ENCODE peak calls at places on chromosomes 2 and 18, in ten cellular contexts. K is psoas muscle, W is ascending aorta, U is A549, V is lower lobe of right lung, H is pancreas, Z is right lobe of liver, E is body of pancreas, D is GM23338, T is fibroblast of lung. A is an unnamed sample. For H3K4me1, the result is how much of the 10 kb centered on the place peaks cover.

GRCh38 chr2:28449489-28450395 is 46.1 kb upstream of the PLB1 start:
- DNase-seq in T (no peak), U (no peak), E (no peak), H (no peak), D (peak), W (peak), Z (no peak), V (no peak), K (no peak), A (peak)

GRCh38 chr2:88281302-88282217 is 111.4 kb downstream of the THNSL2 start:
- DNase-seq in H (peak), D (no peak), Z (no peak), T (no peak), E (no peak), U (no peak), K (no peak), V (no peak), W (no peak), A (no peak)

GRCh38 chr2:166314022-166314759 is 61.6 kb downstream of the SCN9A start:
- DNase-seq in U (no peak), H (no peak), V (no peak), T (peak), W (no peak), K (no peak), E (no peak), D (no peak), Z (no peak), A (no peak)

GRCh38 chr2:233414777-233415570 is 60.7 kb downstream of the DGKD start:
- DNase-seq in U (no peak), D (no peak), W (peak), H (no peak), K (peak), V (no peak), Z (no peak), E (peak), T (peak), A (no peak)

GRCh38 chr18:76803814-76804213 is 18.5 kb upstream of the ZNF236 start:
- DNase-seq in U (peak), V (no peak), E (peak), K (no peak), H (peak), Z (no peak), W (no peak), D (peak), T (peak), A (peak)

GRCh38 chr2:183543731-183544130 is 419.5 kb downstream of the NUP35 start:
- DNase-seq in W (no peak), D (peak), V (no peak), E (no peak), T (no peak), U (no peak), H (no peak), Z (no peak), K (no peak), A (no peak)

GRCh38 chr18:48676756-48677368 is 138.0 kb downstream of the CTIF start:
- DNase-seq in H (peak), Z (peak), D (peak), W (peak), V (peak), T (peak), E (peak), K (peak), U (peak), A (peak)

GRCh38 chr2:241635756-241636155 is 1.2 kb downstream of the THAP4 start:
- DNase-seq in T (peak), Z (no peak), V (no peak), E (no peak), W (no peak), K (no peak), H (no peak), D (no peak), U (peak), A (no peak)

GRCh38 chr2:222722327-222722946 is 51.0 kb downstream of the MOGAT1 start:
- DNase-seq in W (no peak), D (no peak), H (no peak), Z (no peak), T (peak), E (no peak), U (no peak), V (no peak), K (no peak), A (peak)

GRCh38 chr2:237235383-237236095 is 149.8 kb downstream of the COPS8 start:
- DNase-seq in T (peak), H (peak), W (no peak), K (peak), U (no peak), V (no peak), Z (peak), D (no peak), E (peak), A (peak)

GRCh38 chr2:75012080-75012479 is 53.6 kb downstream of the POLE4 start:
- DNase-seq in W (no peak), V (no peak), T (no peak), H (no peak), U (no peak), D (no peak), Z (no peak), K (no peak), E (no peak), A (no peak)

GRCh38 chr2:54083440-54083839 is 32.0 kb upstream of the ACYP2 start:
- DNase-seq in E (no peak), Z (no peak), T (no peak), K (no peak), V (no peak), D (no peak), H (no peak), W (no peak), U (no peak), A (no peak)

GRCh38 chr18:69945220-69946114 is 2.2 kb downstream of the CD226 start:
- DNase-seq in D (no peak), U (no peak), H (no peak), T (no peak), Z (no peak), K (no peak), V (no peak), W (no peak), E (no peak), A (no peak)

GRCh38 chr2:102753563-102754159 is 8.2 kb upstream of the TMEM182 start:
- DNase-seq in E (peak), U (peak), H (no peak), D (peak), W (no peak), T (peak), K (no peak), Z (no peak), V (no peak), A (peak)

GRCh38 chr2:26349690-26350089 is 3.1 kb upstream of the ADGRF3 start:
- DNase-seq in K (no peak), H (no peak), D (no peak), E (no peak), T (no peak), V (no peak), U (no peak), W (no peak), Z (no peak), A (no peak)

DNA sequence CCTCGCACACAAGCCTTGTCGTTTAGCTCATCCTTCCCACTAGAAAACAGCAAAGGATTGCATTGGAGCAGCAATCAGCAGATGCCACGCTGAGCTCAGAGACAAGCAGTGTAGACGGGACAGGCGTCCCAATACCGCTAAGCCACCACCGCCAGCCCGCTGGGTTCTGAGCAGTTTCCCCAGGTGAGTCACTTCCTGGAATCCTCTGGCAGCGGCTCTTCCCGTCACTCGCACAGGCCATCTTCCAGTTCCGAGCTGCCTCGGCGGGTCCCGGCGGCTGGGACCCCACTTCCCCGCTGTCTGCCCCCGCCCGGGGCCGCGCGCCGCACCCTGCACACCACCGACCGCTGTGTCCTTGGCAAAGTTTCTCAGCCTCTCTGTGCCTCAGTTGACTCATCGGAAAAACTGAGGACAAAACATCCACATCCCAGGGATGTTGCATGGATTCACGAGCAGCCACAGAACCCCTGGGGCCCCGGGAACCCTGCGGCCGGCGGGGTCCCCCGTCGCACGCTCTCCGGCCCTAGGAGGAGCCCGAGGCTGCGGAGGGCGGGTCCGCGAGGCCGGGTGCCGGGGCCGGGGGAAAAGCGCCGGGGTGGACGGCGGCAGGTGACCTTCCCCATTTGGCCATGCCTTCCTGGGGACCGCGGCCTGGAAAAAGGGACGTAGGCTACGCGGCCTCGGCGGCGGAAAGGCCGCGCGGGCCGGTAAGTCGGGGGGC is 576 bp downstream of the KDSR start:
- DNase-seq in D (peak), T (peak), H (peak), Z (peak), W (peak), V (peak), U (peak), K (peak), E (peak), A (peak)
- H3K4me3 ChIP-seq in D (peak), T (peak), H (peak), Z (peak), W (peak), V (peak), U (peak), K (peak), E (peak), A (peak)

DNA sequence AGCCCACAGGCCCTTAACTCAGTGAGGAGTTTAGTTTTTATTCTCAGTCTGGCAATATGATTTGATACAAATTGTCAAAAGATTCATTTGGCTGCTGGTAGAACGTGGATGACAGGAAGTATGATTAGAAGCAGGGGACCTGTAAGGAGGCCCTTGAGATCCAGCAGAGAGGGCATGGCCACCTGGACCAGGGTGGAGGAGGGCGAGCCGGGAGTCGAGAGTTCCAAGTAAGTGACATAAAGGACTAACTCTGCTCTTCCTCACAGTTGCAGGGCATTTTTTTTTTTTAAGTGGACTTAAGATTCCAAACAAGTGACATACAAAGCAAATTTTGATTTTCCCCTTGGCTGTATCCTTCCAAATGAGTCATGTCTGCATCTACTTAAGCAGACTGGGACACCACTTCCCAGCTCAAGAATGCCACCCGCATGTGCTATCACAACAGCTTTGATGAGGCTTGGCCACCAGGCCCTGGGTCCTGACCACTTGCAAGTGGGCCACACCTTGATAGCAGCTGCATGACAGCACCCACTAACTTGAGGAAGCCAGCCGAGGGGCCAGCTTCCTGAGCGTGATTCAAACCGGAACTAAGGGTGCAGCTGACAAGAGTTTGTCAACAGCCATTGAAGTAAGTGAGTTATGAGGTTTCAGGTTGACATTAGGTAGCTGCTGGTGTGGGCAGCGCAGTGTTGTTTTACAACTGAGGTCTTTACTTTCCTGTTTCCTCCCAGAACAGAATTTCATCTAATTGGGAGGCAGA is 54.6 kb downstream of the EPHA4 start:
- DNase-seq in T (peak), Z (peak), W (peak), U (no peak), K (peak), V (peak), D (no peak), H (no peak), E (no peak), A (peak)
- H3K4me1 ChIP-seq in T (under half), Z (under half), W (under half), U (under half), K (under half), V (under half), D (under half), H (under half), E (under half), A (under half)

GRCh38 chr18:23059541-23060465 is 75.5 kb upstream of the CABLES1 start:
- DNase-seq in T (no peak), W (no peak), U (no peak), V (no peak), H (no peak), Z (no peak), E (no peak), K (no peak), D (peak), A (no peak)
- TF ChIP-seq CTCF in T (no peak), W (no peak), U (no peak), V (no peak), H (no peak), Z (no peak), E (no peak), K (no peak), D (no peak), A (no peak)

DNA sequence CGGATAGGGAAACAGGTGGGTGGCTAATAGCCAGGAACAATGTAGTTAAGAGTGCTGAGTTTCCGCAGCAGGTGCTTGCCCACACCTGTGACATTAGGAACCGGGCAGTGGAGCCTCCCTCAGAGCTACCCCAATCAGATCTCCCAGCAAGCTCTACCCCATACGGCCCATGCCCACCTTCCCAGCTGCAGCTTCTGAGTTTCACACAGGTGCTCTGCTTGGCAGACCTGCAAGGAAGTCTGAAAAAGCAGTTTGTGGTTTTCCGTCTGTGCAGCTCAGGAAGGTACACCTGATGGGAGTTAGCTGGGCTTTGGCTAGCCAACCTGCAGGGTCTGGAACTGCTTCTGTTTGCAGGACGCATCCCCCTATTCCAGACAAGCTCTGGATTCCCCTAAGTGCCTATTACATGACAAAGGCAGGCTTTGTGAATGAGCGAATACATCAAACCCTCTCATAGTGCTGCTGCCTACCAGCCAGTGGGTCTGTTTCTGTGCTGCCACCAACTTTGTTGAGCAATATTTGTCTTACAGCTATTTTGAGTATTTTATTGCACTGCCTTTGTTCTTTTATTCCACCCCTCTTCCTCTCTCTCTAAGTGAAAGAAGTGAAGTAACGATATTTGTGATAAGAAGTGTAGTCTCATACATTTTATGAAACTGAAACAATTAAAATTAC is 24.7 kb upstream of the CEP68 start:
- DNase-seq in D (peak), Z (no peak), T (no peak), W (no peak), E (peak), U (no peak), V (no peak), K (no peak), H (peak), A (no peak)
- H3K4me3 ChIP-seq in D (peak), Z (no peak), T (no peak), W (no peak), E (no peak), U (no peak), V (peak), K (no peak), H (no peak), A (no peak)

GRCh38 chr2:163774862-163775261 is 39.1 kb upstream of the FIGN start:
- DNase-seq in E (no peak), T (peak), K (no peak), D (no peak), W (no peak), V (no peak), H (no peak), U (peak), Z (no peak), A (no peak)
- H3K4me1 ChIP-seq in E (under half), T (under half), K (under half), D (under half), W (under half), V (under half), H (under half), U (half or more), Z (under half), A (under half)

DNA sequence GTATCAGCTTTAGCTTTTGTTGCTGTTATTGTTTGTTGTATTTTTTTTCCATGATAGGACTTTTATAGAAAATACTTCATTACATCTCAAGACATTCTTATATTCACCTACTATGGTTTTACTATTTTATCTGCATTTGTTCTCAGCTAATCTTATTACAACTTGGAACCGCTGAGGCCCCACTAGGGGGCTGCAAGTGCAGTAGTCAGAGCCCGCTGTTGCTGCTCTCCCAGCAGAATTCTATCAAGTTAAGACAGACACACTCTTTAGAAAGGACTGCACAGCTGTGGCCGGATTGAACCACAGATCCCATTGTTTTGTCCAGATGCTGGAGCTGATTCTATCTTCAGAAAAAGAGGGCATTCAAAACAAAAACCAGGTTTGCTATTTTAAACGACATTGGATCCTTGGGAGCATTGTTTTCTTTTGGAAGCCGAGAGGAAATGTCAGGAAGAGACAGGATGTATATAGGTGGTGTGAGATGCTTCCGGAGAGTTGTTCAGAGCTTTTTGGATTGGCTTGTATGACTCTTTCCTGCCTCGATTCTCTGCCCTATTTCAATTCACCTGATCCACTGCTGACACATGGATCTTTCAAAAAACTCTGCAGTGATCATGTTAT is 105.7 kb upstream of the GAREM1 start:
- DNase-seq in Z (no peak), T (peak), K (no peak), W (no peak), D (peak), V (no peak), H (no peak), E (no peak), U (no peak), A (peak)
- TF ChIP-seq CTCF in Z (peak), T (peak), K (no peak), W (no peak), D (peak), V (peak), H (no peak), E (no peak), U (peak), A (peak)

DNA sequence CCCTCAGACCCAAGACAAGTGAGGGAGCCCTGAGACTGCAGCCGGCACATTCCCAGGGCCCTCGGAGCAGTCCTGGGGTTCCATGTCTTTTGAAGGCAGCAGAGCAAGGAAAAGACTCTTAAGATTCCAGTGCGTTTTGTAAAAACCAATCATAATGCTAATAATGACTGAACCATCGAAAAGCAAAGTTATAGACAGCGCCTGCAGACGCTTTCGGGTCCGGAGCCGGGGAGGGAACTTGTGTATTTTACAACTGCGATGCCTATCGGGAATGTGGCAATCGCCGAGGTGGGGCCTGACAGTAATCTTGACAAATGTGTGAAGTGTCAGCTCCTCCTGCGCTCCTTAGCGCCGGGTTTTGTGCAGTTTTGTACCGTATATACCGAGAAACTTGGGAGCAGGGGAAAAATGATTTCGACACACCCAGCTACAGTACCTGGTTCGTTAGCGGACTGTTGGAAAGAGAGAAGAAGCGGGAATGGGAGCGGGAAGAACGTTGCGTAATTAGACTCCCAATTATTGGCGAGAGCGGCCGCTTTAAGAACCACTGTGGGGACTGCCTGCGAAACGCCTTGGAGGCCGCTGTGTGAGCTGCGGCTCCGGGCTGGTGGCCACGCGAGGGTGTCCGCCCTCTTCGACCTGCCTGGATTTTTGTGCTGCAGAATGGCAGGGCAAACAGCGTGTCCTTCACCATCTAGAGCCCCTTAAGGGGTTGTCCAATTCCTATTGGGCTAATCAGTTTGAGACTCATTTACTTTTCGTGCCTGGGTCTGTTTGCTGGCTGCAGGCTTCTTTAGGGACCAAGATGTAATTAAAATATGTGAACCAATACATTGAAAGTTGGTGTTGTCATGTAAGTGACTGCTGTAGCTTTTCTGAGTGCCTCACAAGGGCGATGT is 2.4 kb downstream of the EPAS1 start:
- DNase-seq in V (peak), D (peak), T (peak), E (peak), H (peak), W (peak), Z (peak), U (peak), K (peak), A (peak)
- H3K4me3 ChIP-seq in V (peak), D (peak), T (peak), E (peak), H (peak), W (peak), Z (peak), U (peak), K (peak), A (peak)

GRCh38 chr2:150994041-150994440 is 267.6 kb downstream of the RBM43 start:
- DNase-seq in E (no peak), V (no peak), D (no peak), Z (no peak), T (peak), U (no peak), W (no peak), H (no peak), K (no peak), A (peak)

GRCh38 chr2:150989969-150990368 is 271.7 kb downstream of the RBM43 start:
- DNase-seq in K (no peak), V (no peak), U (no peak), Z (no peak), T (no peak), D (no peak), W (no peak), E (no peak), H (no peak), A (no peak)
- H3K4me1 ChIP-seq in K (under half), V (under half), U (under half), Z (under half), T (under half), D (under half), W (under half), E (under half), H (under half), A (under half)

DNA sequence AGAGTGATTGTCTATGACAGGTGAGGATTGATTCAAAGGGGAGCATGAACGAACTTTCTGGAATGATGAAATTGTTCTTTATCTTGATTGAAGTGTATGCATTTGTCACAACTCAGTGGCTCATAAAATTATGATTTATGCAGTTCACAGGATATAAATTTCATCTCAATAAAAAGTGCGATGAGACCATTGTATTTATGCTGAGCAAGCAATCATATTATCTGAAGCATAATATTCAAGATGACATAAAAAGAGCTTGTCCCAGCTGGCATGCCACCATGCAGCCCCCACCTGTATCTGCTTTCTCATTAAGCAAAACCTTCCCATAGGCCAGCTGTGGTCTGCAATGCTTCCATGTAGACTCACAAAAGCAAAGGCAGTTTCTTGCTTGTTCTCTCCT is 49.6 kb upstream of the TEX51 start:
- DNase-seq in K (no peak), Z (no peak), H (no peak), V (no peak), T (no peak), U (no peak), W (no peak), D (no peak), E (no peak), A (no peak)
- TF ChIP-seq CTCF in K (no peak), Z (no peak), H (no peak), V (no peak), T (no peak), U (no peak), W (no peak), D (no peak), E (no peak), A (no peak)

GRCh38 chr2:8157621-8158020 is 524.2 kb upstream of the ID2 start:
- DNase-seq in V (no peak), H (no peak), W (no peak), T (no peak), U (no peak), E (no peak), K (no peak), Z (no peak), D (no peak), A (no peak)
- H3K4me3 ChIP-seq in V (no peak), H (no peak), W (no peak), T (no peak), U (no peak), E (no peak), K (no peak), Z (no peak), D (no peak), A (no peak)

A was measured in cardiac muscle cell.